ENCODE peak calls at places on chromosome 20, in eight cellular contexts. K is IMR-90, G is right cardiac atrium, O is iPS DF 6.9, J is Karpas-422, M is cardiac muscle cell, R is H1, N is body of pancreas. Q is an unnamed sample. For H3K4me1, the result is how much of the 10 kb centered on the place peaks cover.

GRCh38 chr20:60255426-60255825 is 297.2 kb downstream of the CDH26 start:
- DNase-seq in R (no peak), O (no peak), G (no peak), M (no peak), N (no peak), J (no peak), K (no peak), Q (no peak)

GRCh38 chr20:51366155-51366886 is 176.2 kb downstream of the NFATC2 start:
- DNase-seq in G (peak), M (no peak), J (no peak), N (peak), R (no peak), O (no peak), K (peak), Q (peak)

GRCh38 chr20:58721951-58722371 is 29.4 kb downstream of the NPEPL1 start:
- DNase-seq in J (no peak), M (no peak), K (no peak), G (peak), N (peak), O (no peak), R (no peak), Q (no peak)

GRCh38 chr20:23254034-23254433 is 96.6 kb upstream of the NXT1 start:
- DNase-seq in K (no peak), O (no peak), R (peak), M (no peak), N (no peak), G (no peak), J (no peak), Q (no peak)

GRCh38 chr20:10619427-10619826 is 54.4 kb downstream of the JAG1 start:
- DNase-seq in M (no peak), O (no peak), N (no peak), K (peak), R (no peak), J (no peak), G (no peak), Q (no peak)

GRCh38 chr20:44572551-44573500 is 9.6 kb upstream of the PKIG start:
- DNase-seq in O (no peak), J (peak), G (peak), M (peak), R (no peak), K (peak), N (no peak), Q (no peak)

GRCh38 chr20:51412333-51412761 is 130.2 kb downstream of the NFATC2 start:
- DNase-seq in O (no peak), G (peak), K (peak), N (no peak), R (no peak), M (no peak), J (no peak), Q (peak)

GRCh38 chr20:5328228-5328627 is 11.5 kb upstream of the PROKR2 start:
- DNase-seq in N (no peak), G (no peak), J (no peak), R (no peak), K (no peak), M (no peak), O (no peak), Q (no peak)

GRCh38 chr20:57951549-57951948 is 241.7 kb upstream of the PMEPA1 start:
- DNase-seq in K (no peak), O (no peak), J (no peak), N (no peak), M (no peak), R (no peak), G (no peak), Q (no peak)

DNA sequence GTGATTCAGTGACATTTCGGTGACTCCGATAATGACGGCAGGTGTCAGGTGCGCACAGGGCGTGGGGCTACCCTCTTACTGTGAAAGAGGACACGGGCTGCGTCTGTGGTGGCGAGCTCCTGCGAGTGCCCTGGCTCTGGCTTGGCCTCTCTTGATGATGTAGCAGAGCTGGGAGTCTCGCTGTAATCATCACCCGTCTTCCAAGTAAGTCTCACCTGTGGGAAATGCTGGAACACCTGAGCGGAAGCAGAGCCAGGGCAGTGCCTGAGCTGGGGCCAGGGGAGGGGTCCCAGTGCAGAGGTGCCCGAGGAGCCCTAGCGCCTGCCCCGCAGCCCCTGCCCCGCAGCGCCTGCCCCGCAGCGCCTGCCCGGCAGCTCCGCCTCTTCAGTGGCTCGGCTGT is 4.8 kb downstream of the OSBPL2 start:
- DNase-seq in R (no peak), M (no peak), N (peak), K (no peak), G (no peak), O (no peak), J (no peak), Q (no peak)
- H3K4me1 ChIP-seq in R (under half), M (under half), N (half or more), K (under half), G (under half), O (under half), J (under half), Q (under half)

GRCh38 chr20:63004607-63005211 is 2.1 kb downstream of the BHLHE23 start:
- DNase-seq in G (peak), N (no peak), J (no peak), R (no peak), K (no peak), O (no peak), M (no peak), Q (no peak)
- H3K4me1 ChIP-seq in G (under half), N (under half), J (under half), R (under half), K (under half), O (under half), M (under half), Q (under half)

GRCh38 chr20:63118786-63119450 is 97.0 kb downstream of the YTHDF1 start:
- DNase-seq in O (no peak), M (no peak), K (no peak), G (peak), R (no peak), N (no peak), J (no peak), Q (no peak)
- H3K4me1 ChIP-seq in O (under half), M (under half), K (under half), G (under half), R (under half), N (under half), J (under half), Q (under half)

GRCh38 chr20:48923149-48923718 is 1.7 kb downstream of the ARFGEF2 start:
- DNase-seq in K (no peak), N (no peak), G (no peak), R (no peak), J (no peak), M (no peak), O (no peak), Q (no peak)
- H3K4me1 ChIP-seq in K (under half), N (half or more), G (under half), R (under half), J (under half), M (under half), O (under half), Q (under half)

DNA sequence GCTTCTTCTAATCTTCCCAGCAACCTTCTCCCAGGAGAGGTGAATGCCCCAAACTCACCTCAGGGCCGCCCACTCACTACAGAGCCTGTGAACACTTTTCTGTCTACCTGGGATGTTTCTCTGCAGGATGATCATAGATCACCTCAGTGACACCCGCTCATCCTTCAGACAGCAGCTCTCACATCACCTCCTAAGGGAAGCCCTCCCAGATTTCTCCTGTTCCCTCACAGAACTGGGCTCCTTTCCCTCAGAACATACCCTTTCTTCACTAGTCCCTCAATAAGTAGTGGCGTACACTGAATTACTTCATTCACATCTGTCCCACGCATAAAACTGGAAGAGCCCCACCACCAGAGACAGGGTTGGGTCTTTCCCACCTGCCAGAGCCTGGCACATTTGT is 57.8 kb downstream of the CDK5RAP1 start:
- DNase-seq in K (no peak), R (no peak), G (no peak), M (no peak), N (no peak), J (no peak), O (no peak), Q (no peak)
- H3K4me1 ChIP-seq in K (under half), R (under half), G (under half), M (under half), N (under half), J (under half), O (under half), Q (under half)

DNA sequence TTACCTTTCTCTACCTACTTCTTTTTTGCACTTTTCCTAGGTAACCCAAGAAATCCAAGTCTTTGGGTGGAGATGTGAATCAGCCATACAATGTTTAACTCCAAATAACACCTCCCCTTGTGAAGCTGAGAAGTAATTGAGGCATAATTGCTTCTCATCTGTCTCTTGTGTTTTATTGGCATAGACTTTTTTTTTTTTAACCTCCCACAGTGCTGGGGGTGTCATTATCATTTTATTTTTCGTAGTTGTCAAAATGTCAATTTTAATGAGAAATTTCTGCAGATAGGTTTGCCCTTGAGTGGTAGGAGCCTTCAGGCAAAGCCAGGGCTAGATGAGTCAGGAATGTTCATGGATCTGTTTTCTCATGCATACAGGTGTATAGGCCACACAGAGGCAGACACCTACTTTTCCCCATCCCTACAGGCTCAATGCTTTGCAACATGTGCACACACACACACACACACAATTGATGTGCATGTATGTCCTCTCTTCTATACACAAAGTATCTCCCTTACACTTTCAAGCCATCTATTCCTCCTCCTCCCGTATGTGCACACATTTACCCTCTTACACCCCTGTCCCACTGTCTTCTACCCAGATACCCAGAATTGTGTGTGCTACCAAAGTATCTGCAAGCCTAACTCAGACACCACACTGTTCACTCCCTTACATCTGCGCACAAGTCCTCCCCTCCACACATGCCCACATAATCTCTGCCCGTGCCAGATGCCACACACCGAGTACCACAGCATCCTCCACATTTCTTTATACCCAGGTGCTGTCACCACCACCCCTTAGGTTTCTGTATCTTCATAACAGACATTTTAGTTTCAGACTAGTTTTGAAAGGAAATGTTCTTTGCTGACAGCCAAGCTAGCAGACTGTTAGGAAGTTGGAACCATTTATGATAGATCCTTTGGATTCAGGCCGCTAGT is 22.0 kb downstream of the RALY start:
- DNase-seq in M (no peak), R (no peak), O (no peak), G (no peak), N (no peak), K (no peak), J (no peak), Q (no peak)
- H3K4me1 ChIP-seq in M (under half), R (under half), O (under half), G (under half), N (half or more), K (under half), J (under half), Q (under half)

DNA sequence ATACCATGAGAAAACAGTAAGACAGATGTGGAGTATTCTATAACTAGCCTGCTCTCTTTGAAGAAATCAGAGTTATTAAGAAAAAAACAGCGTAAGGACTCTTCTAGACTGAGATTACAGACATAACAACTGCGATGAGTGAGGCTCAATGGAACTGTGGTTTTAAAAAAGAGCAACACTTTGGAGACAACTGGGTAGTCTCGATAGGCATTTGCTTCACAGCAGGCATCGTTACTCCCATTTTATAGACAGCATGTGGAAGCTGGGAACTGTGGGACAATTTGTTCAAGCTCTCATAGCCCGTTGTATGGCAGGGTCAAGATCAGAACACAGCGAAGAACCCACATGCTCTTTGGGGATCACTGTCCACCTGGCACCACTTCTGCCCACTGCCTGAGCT is 4.6 kb downstream of the FKBP1A start:
- DNase-seq in R (no peak), J (no peak), O (no peak), G (no peak), M (no peak), K (no peak), N (no peak), Q (no peak)
- H3K4me1 ChIP-seq in R (under half), J (half or more), O (under half), G (under half), M (under half), K (under half), N (half or more), Q (under half)

GRCh38 chr20:48214601-48215000 is 429.3 kb upstream of the SULF2 start:
- DNase-seq in R (no peak), M (no peak), J (no peak), O (no peak), N (no peak), K (no peak), G (no peak), Q (no peak)
- H3K4me1 ChIP-seq in R (under half), M (under half), J (under half), O (under half), N (under half), K (under half), G (under half), Q (under half)

GRCh38 chr20:17648782-17649730 is 33.0 kb downstream of the RRBP1 start:
- DNase-seq in O (no peak), N (peak), K (no peak), R (no peak), J (peak), M (peak), G (peak), Q (no peak)
- H3K4me1 ChIP-seq in O (under half), N (half or more), K (under half), R (under half), J (under half), M (half or more), G (under half), Q (under half)

Q was measured in SJCRH30.